ENCODE peak calls at places on chromosomes 4 and X, in six cellular contexts. O is B cell; F is HCT116; K is HEK293T; R is stimulated activated CD8-positive, alpha-beta memory T cell treated with anti-CD3 and anti-CD28 coated beads, Interleukin-7, amount 100 ng/mL, for 1 hour; G is body of pancreas. E is an unnamed sample.

GRCh38 chr4:55125763-55126541 is 557 bp upstream of the KDR start:
- DNase-seq in R (no peak), G (no peak), O (no peak), F (no peak), K (no peak), E (no peak)

GRCh38 chrX:132199941-132200340 is 19.3 kb downstream of the RAP2C start:
- DNase-seq in R (no peak), F (no peak), O (no peak), G (no peak), K (no peak), E (no peak)

GRCh38 chrX:39766085-39766726 is 331.6 kb downstream of the BCOR start:
- DNase-seq in K (no peak), O (no peak), F (no peak), R (no peak), G (no peak), E (peak)

GRCh38 chr4:167274346-167274745 is 40.1 kb upstream of the SPOCK3 start:
- DNase-seq in G (no peak), K (no peak), R (no peak), O (no peak), F (no peak), E (no peak)

GRCh38 chr4:11616856-11617255 is 188.2 kb upstream of the HS3ST1 start:
- DNase-seq in R (no peak), O (no peak), F (no peak), G (no peak), K (no peak), E (no peak)

GRCh38 chr4:120466429-120466828 is 399.8 kb upstream of the MAD2L1 start:
- DNase-seq in K (peak), O (no peak), R (no peak), G (no peak), F (no peak), E (no peak)

GRCh38 chr4:147285751-147286150 is 195.1 kb upstream of the EDNRA start:
- DNase-seq in O (no peak), G (no peak), F (no peak), R (no peak), K (no peak), E (no peak)

GRCh38 chr4:148998719-148999118 is 556.5 kb upstream of the NR3C2 start:
- DNase-seq in O (no peak), F (peak), R (no peak), K (peak), G (no peak), E (peak)

GRCh38 chrX:135977611-135978010 is 3.8 kb upstream of the MMGT1 start:
- DNase-seq in G (no peak), F (no peak), R (no peak), K (no peak), O (no peak), E (no peak)

GRCh38 chrX:100645106-100645505 is 1.1 kb downstream of the SRPX2 start:
- DNase-seq in K (no peak), O (no peak), G (no peak), R (no peak), F (no peak), E (no peak)

GRCh38 chrX:153633048-153633447 is 14.0 kb upstream of the DUSP9 start:
- DNase-seq in F (no peak), G (no peak), R (no peak), K (no peak), O (no peak), E (no peak)

GRCh38 chrX:30822068-30822671 is 66.9 kb downstream of the TAB3 start:
- DNase-seq in R (no peak), F (no peak), G (no peak), O (peak), K (no peak), E (no peak)

GRCh38 chr4:138910201-138910913 is 105.2 kb upstream of the NOCT start:
- DNase-seq in O (no peak), K (peak), F (no peak), R (no peak), G (peak), E (no peak)

GRCh38 chr4:94889961-94890360 is 132.2 kb downstream of the BMPR1B start:
- DNase-seq in R (no peak), K (no peak), G (no peak), O (no peak), F (no peak), E (no peak)

GRCh38 chrX:105636667-105637066 is 185.7 kb upstream of the NRK start:
- DNase-seq in R (no peak), O (no peak), F (no peak), K (no peak), G (no peak), E (no peak)

GRCh38 chrX:107823456-107823855 is 2.2 kb upstream of the MID2 start:
- DNase-seq in O (no peak), G (no peak), K (no peak), F (no peak), R (no peak), E (no peak)

GRCh38 chrX:123962006-123962485 is 540 bp downstream of the STAG2 start:
- DNase-seq in G (peak), K (peak), R (no peak), F (peak), O (no peak), E (peak)

GRCh38 chr4:52477191-52477590 is 181.9 kb downstream of the USP46 start:
- DNase-seq in K (no peak), R (no peak), F (no peak), O (no peak), G (no peak), E (no peak)

GRCh38 chr4:7964890-7965662 is 25.4 kb upstream of the AFAP1 start:
- DNase-seq in F (no peak), O (no peak), G (peak), K (no peak), R (no peak), E (no peak)

GRCh38 chr4:158255727-158256324 is 45.5 kb downstream of the TMEM144 start:
- DNase-seq in G (peak), O (no peak), R (no peak), F (peak), K (peak), E (peak)

GRCh38 chr4:5976921-5977320 is 41.3 kb downstream of the C4orf50 start:
- DNase-seq in G (no peak), F (no peak), R (no peak), K (no peak), O (no peak), E (no peak)

GRCh38 chr4:109559983-109560686 is at the start of gene MCUB:
- DNase-seq in F (peak), R (peak), O (peak), G (peak), K (peak), E (peak)

GRCh38 chr4:87406462-87406861 is 15.5 kb upstream of the HSD17B11 start:
- DNase-seq in K (no peak), O (peak), G (no peak), F (no peak), R (no peak), E (no peak)

GRCh38 chr4:66766557-66766956 is 778.7 kb downstream of the CENPC start:
- DNase-seq in K (no peak), G (no peak), F (no peak), R (no peak), O (no peak), E (no peak)

GRCh38 chrX:126580877-126581276 is 28.3 kb upstream of the DCAF12L1 start:
- DNase-seq in O (no peak), K (no peak), R (no peak), G (no peak), F (no peak), E (no peak)